ENCODE peak calls at places on chromosomes 16 and 17, in four cellular contexts. C is pulmonary artery endothelial cell, J is AML-193, R is BE2C. X is an unnamed sample.

GRCh38 chr16:23351360-23351759 is 49.3 kb downstream of the SCNN1B start:
- DNase-seq in R (no peak), C (no peak), J (no peak), X (no peak)

GRCh38 chr17:61393904-61394629 is 5.6 kb upstream of the TBX2 start:
- DNase-seq in J (no peak), C (no peak), R (peak), X (peak)

GRCh38 chr16:2429771-2430663 is 770 bp downstream of the CCNF start:
- DNase-seq in R (peak), C (no peak), J (peak), X (peak)

GRCh38 chr16:80323187-80323807 is 217.5 kb upstream of the DYNLRB2 start:
- DNase-seq in C (no peak), R (no peak), J (no peak), X (no peak)

GRCh38 chr16:84631153-84631466 is 13.2 kb upstream of the COTL1 start:
- DNase-seq in J (no peak), C (no peak), R (no peak), X (no peak)

GRCh38 chr17:56678249-56679144 is 85.0 kb downstream of the NOG start:
- DNase-seq in J (no peak), C (no peak), R (no peak), X (peak)

GRCh38 chr17:49162866-49163265 is 30.3 kb downstream of the B4GALNT2 start:
- DNase-seq in R (no peak), C (no peak), J (no peak), X (no peak)

GRCh38 chr17:79838541-79839274 is 532 bp downstream of the CBX4 start:
- DNase-seq in C (no peak), R (peak), J (peak), X (peak)